ENCODE peak calls at places on chromosomes 5 and 9, in seven cellular contexts. H is pancreas, V is IMR-90, N is HepG2, Z is psoas muscle, R is GM23338, Q is breast epithelium. L is an unnamed sample.

GRCh38 chr5:644971-645370 is 32.8 kb downstream of the CEP72 start:
- DNase-seq in H (no peak), V (no peak), N (no peak), Z (no peak), R (no peak), Q (no peak), L (no peak)

GRCh38 chr9:83620841-83621636 is 1.9 kb upstream of the IDNK start:
- DNase-seq in H (no peak), V (peak), N (peak), Z (no peak), R (peak), Q (no peak), L (peak)

GRCh38 chr5:53871050-53871449 is 310.6 kb downstream of the NDUFS4 start:
- DNase-seq in H (no peak), V (no peak), N (no peak), Z (no peak), R (peak), Q (no peak), L (no peak)

GRCh38 chr5:16759147-16759800 is 142.5 kb upstream of the RETREG1 start:
- DNase-seq in H (no peak), V (peak), N (no peak), Z (no peak), R (no peak), Q (no peak), L (no peak)

GRCh38 chr5:160260881-160261815 is 31.8 kb downstream of the FABP6 start:
- DNase-seq in H (no peak), V (peak), N (peak), Z (no peak), R (no peak), Q (no peak), L (peak)

GRCh38 chr5:163696270-163696887 is 191.0 kb downstream of the MAT2B start:
- DNase-seq in H (no peak), V (peak), N (peak), Z (no peak), R (peak), Q (no peak), L (peak)

GRCh38 chr9:21728781-21729180 is 73.7 kb upstream of the MTAP start:
- DNase-seq in H (no peak), V (peak), N (no peak), Z (no peak), R (no peak), Q (no peak), L (no peak)

GRCh38 chr5:26948921-26949320 is 89.5 kb downstream of the CDH9 start:
- DNase-seq in H (no peak), V (no peak), N (no peak), Z (no peak), R (no peak), Q (no peak), L (no peak)

GRCh38 chr5:154757647-154758406 is 2.6 kb downstream of the LARP1 start:
- DNase-seq in H (no peak), V (peak), N (no peak), Z (no peak), R (no peak), Q (no peak), L (no peak)

GRCh38 chr5:103232393-103232999 is 26.1 kb upstream of the MACIR start:
- DNase-seq in H (no peak), V (peak), N (peak), Z (no peak), R (peak), Q (no peak), L (peak)

GRCh38 chr5:87243161-87243877 is 24.4 kb upstream of the RASA1 start:
- DNase-seq in H (no peak), V (peak), N (peak), Z (no peak), R (no peak), Q (no peak), L (peak)

GRCh38 chr9:96875460-96876142 is 21.3 kb upstream of the ZNF782 start:
- DNase-seq in H (peak), V (peak), N (peak), Z (peak), R (peak), Q (no peak), L (peak)
- TF ChIP-seq CTCF in H (no peak), V (peak), N (peak), Z (peak), R (peak), Q (no peak), L (peak)

GRCh38 chr9:92762781-92763708 is 1.6 kb downstream of the BICD2 start:
- DNase-seq in H (peak), V (no peak), N (no peak), Z (no peak), R (no peak), Q (no peak), L (no peak)
- H3K4me3 ChIP-seq in H (peak), V (peak), N (peak), Z (peak), R (peak), Q (peak), L (peak)

GRCh38 chr5:148968311-148968710 is 94.6 kb downstream of the SH3TC2 start:
- DNase-seq in H (no peak), V (no peak), N (no peak), Z (no peak), R (no peak), Q (no peak), L (no peak)
- H3K27ac ChIP-seq in H (no peak), V (no peak), N (no peak), Z (peak), R (no peak), Q (peak), L (no peak)

GRCh38 chr5:138635708-138636107 is 60.5 kb upstream of the HSPA9 start:
- DNase-seq in H (no peak), V (no peak), N (no peak), Z (no peak), R (no peak), Q (no peak), L (no peak)
- TF ChIP-seq CTCF in H (no peak), V (no peak), N (no peak), Z (no peak), R (no peak), Q (no peak), L (no peak)

GRCh38 chr9:131545786-131546335 is 538 bp downstream of the PRRT1B start:
- DNase-seq in H (no peak), V (no peak), N (no peak), Z (no peak), R (peak), Q (no peak), L (no peak)

GRCh38 chr9:131543141-131543540 is 2.2 kb upstream of the PRRT1B start:
- DNase-seq in H (no peak), V (no peak), N (no peak), Z (no peak), R (peak), Q (no peak), L (no peak)

GRCh38 chr9:131546336-131547084 is 1.2 kb downstream of the PRRT1B start:
- DNase-seq in H (peak), V (peak), N (peak), Z (no peak), R (peak), Q (no peak), L (peak)

GRCh38 chr9:131539223-131539923 is 6.0 kb upstream of the PRRT1B start:
- DNase-seq in H (no peak), V (no peak), N (no peak), Z (no peak), R (no peak), Q (no peak), L (no peak)

GRCh38 chr9:131545003-131545785 is at the start of gene PRRT1B:
- DNase-seq in H (peak), V (no peak), N (peak), Z (no peak), R (peak), Q (no peak), L (no peak)
- H3K4me3 ChIP-seq in H (peak), V (no peak), N (peak), Z (peak), R (peak), Q (peak), L (peak)

GRCh38 chr5:119282628-119283027 is 73.2 kb upstream of the TNFAIP8 start:
- DNase-seq in H (no peak), V (no peak), N (no peak), Z (no peak), R (no peak), Q (no peak), L (no peak)
- H3K27ac ChIP-seq in H (no peak), V (no peak), N (no peak), Z (no peak), R (no peak), Q (no peak), L (no peak)

DNA sequence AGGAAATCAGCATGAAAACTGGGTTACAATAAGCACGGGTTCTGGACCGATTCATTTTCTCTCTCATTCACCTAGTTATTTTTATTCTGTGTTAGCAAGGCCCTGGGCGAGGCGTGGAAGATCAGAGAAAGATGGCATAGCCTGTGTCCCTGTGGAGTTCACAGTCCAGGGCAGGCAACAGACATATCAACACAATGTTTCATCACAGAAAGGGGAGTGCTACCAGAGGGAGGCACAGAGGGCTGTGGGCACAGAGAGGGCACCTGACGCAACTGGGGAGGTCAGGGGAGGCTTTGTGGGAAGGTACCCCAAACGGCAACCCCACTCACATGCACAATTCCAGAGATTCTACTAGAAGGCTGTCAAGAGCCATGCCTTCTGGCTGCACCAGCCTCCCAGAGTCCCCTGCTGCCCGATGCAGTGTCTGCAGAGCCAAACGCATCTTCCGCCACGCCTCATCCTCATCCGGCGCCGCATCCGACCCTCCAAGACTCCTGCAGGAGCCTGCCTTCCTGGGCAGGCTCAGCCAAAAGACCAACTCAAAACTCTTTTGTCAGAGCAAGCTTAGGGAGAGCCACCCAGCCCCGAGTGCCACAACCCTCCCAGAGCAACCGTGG is 1.4 kb downstream of the FAM193B start:
- DNase-seq in H (peak), V (no peak), N (peak), Z (no peak), R (peak), Q (no peak), L (no peak)
- TF ChIP-seq CTCF in H (no peak), V (peak), N (no peak), Z (no peak), R (no peak), Q (no peak), L (no peak)